ENCODE peak calls at places on chromosomes 13 and 19, in seven cellular contexts. H is Daoy; M is EL; J is CD8-positive, alpha-beta T cell; L is tibial nerve; F is stimulated activated CD4-positive, alpha-beta T cell treated with anti-CD3 and anti-CD28 coated beads, TNF-alpha, amount 100 ng/mL, for 24 hours; K is LoVo. U is an unnamed sample.

GRCh38 chr19:46992699-46993535 is 26.7 kb upstream of the NPAS1 start:
- DNase-seq in L (no peak), M (no peak), H (no peak), K (no peak), F (no peak), J (no peak), U (no peak)

GRCh38 chr19:13884726-13885591 is 8.0 kb downstream of the NANOS3 start:
- DNase-seq in J (no peak), L (no peak), M (no peak), H (no peak), K (no peak), F (no peak), U (no peak)

GRCh38 chr13:93309886-93310520 is 83.4 kb downstream of the GPC6 start:
- DNase-seq in H (no peak), F (no peak), K (no peak), M (peak; percentile 9), L (no peak), J (no peak), U (no peak)

GRCh38 chr13:64591981-64592380 is 2638.2 kb downstream of the PCDH9 start:
- DNase-seq in M (peak; percentile 35), L (no peak), K (no peak), H (no peak), F (no peak), J (no peak), U (no peak)

GRCh38 chr19:47699360-47699917 is 13.8 kb upstream of the EHD2 start:
- DNase-seq in K (no peak), J (peak; percentile 52), H (peak; percentile 56), L (no peak), M (peak; percentile 39), F (peak; percentile 55), U (no peak)

GRCh38 chr19:44149776-44150175 is 8.4 kb downstream of the ZNF234 start:
- DNase-seq in M (no peak), K (no peak), F (no peak), L (no peak), J (no peak), H (no peak), U (no peak)

GRCh38 chr13:27806744-27807387 is 14.6 kb downstream of the GSX1 start:
- DNase-seq in M (no peak), F (no peak), K (no peak), L (no peak), H (no peak), J (no peak), U (no peak)

GRCh38 chr19:49110567-49110966 is 3.6 kb upstream of the LIN7B start:
- DNase-seq in H (no peak), F (no peak), K (no peak), L (no peak), J (no peak), M (no peak), U (no peak)

GRCh38 chr19:6516659-6517291 is 14.1 kb upstream of the TNFSF9 start:
- DNase-seq in M (peak; percentile 84), L (peak; percentile 83), J (peak; percentile 93), H (peak; percentile 94), F (peak; percentile 93), K (peak; percentile 87), U (no peak)

U was measured in T1000.